ENCODE peak calls at places on chromosomes 11 and 22, in eight cellular contexts. One of them, this sample, is unnamed.

GRCh38 chr11:91871791-91872190 is 352.8 kb upstream of the FAT3 start:
- DNase-seq in activated CD4-positive, CD25-positive, alpha-beta regulatory T cell: no peak
- DNase-seq in amygdala: no peak
- DNase-seq in NCI-H82: no peak
- DNase-seq in ACHN: no peak
- DNase-seq in BE2C: no peak
- DNase-seq in EL: peak
- DNase-seq in stimulated activated CD4-positive, alpha-beta T cell treated with anti-CD3 and anti-CD28 coated beads, Interleukin-1b, Interleukin-23, amount 100 ng/mL, for 48 hours: no peak
- DNase-seq in this sample: peak

GRCh38 chr11:48110509-48110766 is 106.2 kb upstream of the OR4B1 start:
- DNase-seq in NCI-H82: no peak
- DNase-seq in stimulated activated CD4-positive, alpha-beta T cell treated with anti-CD3 and anti-CD28 coated beads, Interleukin-1b, Interleukin-23, amount 100 ng/mL, for 48 hours: no peak
- DNase-seq in amygdala: no peak
- DNase-seq in ACHN: no peak
- DNase-seq in EL: no peak
- DNase-seq in BE2C: no peak
- DNase-seq in activated CD4-positive, CD25-positive, alpha-beta regulatory T cell: no peak
- DNase-seq in this sample: no peak

GRCh38 chr22:50733521-50734342 is 4.3 kb upstream of the ACR start:
- DNase-seq in NCI-H82: no peak
- DNase-seq in BE2C: peak
- DNase-seq in stimulated activated CD4-positive, alpha-beta T cell treated with anti-CD3 and anti-CD28 coated beads, Interleukin-1b, Interleukin-23, amount 100 ng/mL, for 48 hours: no peak
- DNase-seq in activated CD4-positive, CD25-positive, alpha-beta regulatory T cell: no peak
- DNase-seq in amygdala: peak
- DNase-seq in EL: peak
- DNase-seq in ACHN: no peak
- DNase-seq in this sample: no peak

GRCh38 chr22:39994566-39995345 is at the start of gene FAM83F:
- DNase-seq in ACHN: no peak
- DNase-seq in activated CD4-positive, CD25-positive, alpha-beta regulatory T cell: peak
- DNase-seq in NCI-H82: no peak
- DNase-seq in BE2C: no peak
- DNase-seq in stimulated activated CD4-positive, alpha-beta T cell treated with anti-CD3 and anti-CD28 coated beads, Interleukin-1b, Interleukin-23, amount 100 ng/mL, for 48 hours: no peak
- DNase-seq in amygdala: no peak
- DNase-seq in EL: no peak
- DNase-seq in this sample: no peak

GRCh38 chr11:36002196-36002595 is 58.3 kb downstream of the LDLRAD3 start:
- DNase-seq in ACHN: no peak
- DNase-seq in EL: no peak
- DNase-seq in BE2C: no peak
- DNase-seq in stimulated activated CD4-positive, alpha-beta T cell treated with anti-CD3 and anti-CD28 coated beads, Interleukin-1b, Interleukin-23, amount 100 ng/mL, for 48 hours: no peak
- DNase-seq in amygdala: peak
- DNase-seq in activated CD4-positive, CD25-positive, alpha-beta regulatory T cell: no peak
- DNase-seq in NCI-H82: no peak
- DNase-seq in this sample: no peak

GRCh38 chr11:77063861-77064260 is 2.9 kb upstream of the CAPN5 start:
- DNase-seq in activated CD4-positive, CD25-positive, alpha-beta regulatory T cell: no peak
- DNase-seq in BE2C: no peak
- DNase-seq in stimulated activated CD4-positive, alpha-beta T cell treated with anti-CD3 and anti-CD28 coated beads, Interleukin-1b, Interleukin-23, amount 100 ng/mL, for 48 hours: no peak
- DNase-seq in amygdala: no peak
- DNase-seq in ACHN: no peak
- DNase-seq in NCI-H82: no peak
- DNase-seq in EL: no peak
- DNase-seq in this sample: no peak

GRCh38 chr11:72738199-72739141 is 13.7 kb downstream of the ARAP1 start:
- DNase-seq in NCI-H82: no peak
- DNase-seq in stimulated activated CD4-positive, alpha-beta T cell treated with anti-CD3 and anti-CD28 coated beads, Interleukin-1b, Interleukin-23, amount 100 ng/mL, for 48 hours: no peak
- DNase-seq in activated CD4-positive, CD25-positive, alpha-beta regulatory T cell: no peak
- DNase-seq in amygdala: no peak
- DNase-seq in ACHN: no peak
- DNase-seq in EL: peak
- DNase-seq in BE2C: no peak
- DNase-seq in this sample: no peak

GRCh38 chr11:130180491-130180890 is 20.9 kb downstream of the ST14 start:
- DNase-seq in activated CD4-positive, CD25-positive, alpha-beta regulatory T cell: no peak
- DNase-seq in EL: no peak
- DNase-seq in ACHN: peak
- DNase-seq in amygdala: no peak
- DNase-seq in BE2C: no peak
- DNase-seq in stimulated activated CD4-positive, alpha-beta T cell treated with anti-CD3 and anti-CD28 coated beads, Interleukin-1b, Interleukin-23, amount 100 ng/mL, for 48 hours: no peak
- DNase-seq in NCI-H82: no peak
- DNase-seq in this sample: no peak

GRCh38 chr22:32810241-32811133 is 9.0 kb downstream of the TIMP3 start:
- DNase-seq in stimulated activated CD4-positive, alpha-beta T cell treated with anti-CD3 and anti-CD28 coated beads, Interleukin-1b, Interleukin-23, amount 100 ng/mL, for 48 hours: no peak
- DNase-seq in BE2C: no peak
- DNase-seq in NCI-H82: peak
- DNase-seq in EL: no peak
- DNase-seq in amygdala: no peak
- DNase-seq in activated CD4-positive, CD25-positive, alpha-beta regulatory T cell: no peak
- DNase-seq in ACHN: no peak
- DNase-seq in this sample: peak

GRCh38 chr11:120893431-120894206 is 130.3 kb upstream of the TBCEL start:
- DNase-seq in activated CD4-positive, CD25-positive, alpha-beta regulatory T cell: no peak
- DNase-seq in BE2C: no peak
- DNase-seq in amygdala: no peak
- DNase-seq in NCI-H82: peak
- DNase-seq in ACHN: no peak
- DNase-seq in stimulated activated CD4-positive, alpha-beta T cell treated with anti-CD3 and anti-CD28 coated beads, Interleukin-1b, Interleukin-23, amount 100 ng/mL, for 48 hours: no peak
- DNase-seq in EL: no peak
- DNase-seq in this sample: no peak

GRCh38 chr11:92125316-92125715 is 99.3 kb upstream of the FAT3 start:
- DNase-seq in ACHN: no peak
- DNase-seq in NCI-H82: no peak
- DNase-seq in amygdala: no peak
- DNase-seq in stimulated activated CD4-positive, alpha-beta T cell treated with anti-CD3 and anti-CD28 coated beads, Interleukin-1b, Interleukin-23, amount 100 ng/mL, for 48 hours: no peak
- DNase-seq in BE2C: no peak
- DNase-seq in activated CD4-positive, CD25-positive, alpha-beta regulatory T cell: no peak
- DNase-seq in EL: peak
- DNase-seq in this sample: no peak

GRCh38 chr11:22192642-22193347 is at the start of gene ANO5:
- DNase-seq in NCI-H82: peak
- DNase-seq in amygdala: peak
- DNase-seq in BE2C: peak
- DNase-seq in ACHN: peak
- DNase-seq in EL: no peak
- DNase-seq in activated CD4-positive, CD25-positive, alpha-beta regulatory T cell: no peak
- DNase-seq in stimulated activated CD4-positive, alpha-beta T cell treated with anti-CD3 and anti-CD28 coated beads, Interleukin-1b, Interleukin-23, amount 100 ng/mL, for 48 hours: no peak
- DNase-seq in this sample: peak

GRCh38 chr22:19755145-19755710 is 5.3 kb upstream of the TBX1 start:
- DNase-seq in activated CD4-positive, CD25-positive, alpha-beta regulatory T cell: no peak
- DNase-seq in ACHN: no peak
- DNase-seq in EL: no peak
- DNase-seq in stimulated activated CD4-positive, alpha-beta T cell treated with anti-CD3 and anti-CD28 coated beads, Interleukin-1b, Interleukin-23, amount 100 ng/mL, for 48 hours: no peak
- DNase-seq in NCI-H82: no peak
- DNase-seq in amygdala: no peak
- DNase-seq in BE2C: no peak
- DNase-seq in this sample: no peak